ENCODE peak calls at places on chromosomes 4 and X, in ten cellular contexts. Z is Peyer's patch, M is breast epithelium, K is right lobe of liver, O is IMR-90, A is A549, E is esophagus squamous epithelium, N is tibial nerve, I is prostate gland, P is GM12878. W is an unnamed sample.

GRCh38 chrX:69503835-69504625 is at the start of gene NALF2:
- DNase-seq in Z (peak; percentile 57), I (peak; percentile 33), M (no peak), N (peak; percentile 24), A (peak; percentile 76), O (peak; percentile 11), E (no peak), K (peak; percentile 75), P (no peak), W (peak; percentile 58)

GRCh38 chr4:128540122-128540521 is 252.5 kb upstream of the PGRMC2 start:
- DNase-seq in P (no peak), E (no peak), I (no peak), Z (no peak), M (no peak), K (no peak), N (no peak), A (no peak), O (no peak), W (no peak)

GRCh38 chr4:1345905-1346780 is 865 bp upstream of the UVSSA start:
- DNase-seq in E (no peak), N (peak; percentile 18), Z (peak; percentile 66), K (peak; percentile 72), A (peak; percentile 45), M (peak; percentile 39), I (peak; percentile 23), P (no peak), O (peak; percentile 16), W (peak; percentile 42)

GRCh38 chrX:155086202-155086840 is 15.0 kb downstream of the BRCC3 start:
- DNase-seq in K (peak; percentile 54), Z (no peak), P (no peak), A (peak; percentile 65), E (no peak), I (no peak), N (peak; percentile 8), O (peak; percentile 12), M (no peak), W (no peak)

GRCh38 chrX:100600769-100601168 is 16.0 kb downstream of the TNMD start:
- DNase-seq in E (no peak), N (no peak), I (no peak), Z (no peak), O (no peak), M (no peak), A (no peak), K (no peak), P (no peak), W (no peak)

GRCh38 chrX:40484408-40485091 is 96.2 kb upstream of the ATP6AP2 start:
- DNase-seq in I (no peak), O (no peak), K (no peak), A (no peak), Z (no peak), N (no peak), E (no peak), M (no peak), P (no peak), W (no peak)

GRCh38 chrX:125620715-125621587 is 301.3 kb downstream of the TEX13C start:
- DNase-seq in Z (no peak), N (no peak), K (no peak), A (no peak), O (no peak), M (no peak), E (no peak), I (no peak), P (no peak), W (no peak)

GRCh38 chr4:34826660-34827059 is 1417.7 kb downstream of the ARAP2 start:
- DNase-seq in I (no peak), M (no peak), Z (no peak), E (no peak), A (no peak), N (no peak), K (no peak), O (no peak), P (no peak), W (no peak)

GRCh38 chr4:126888968-126889367 is 743.8 kb upstream of the INTU start:
- DNase-seq in O (peak; percentile 77), K (no peak), P (no peak), I (no peak), M (no peak), E (no peak), Z (no peak), N (no peak), A (no peak), W (no peak)

GRCh38 chrX:154327026-154327820 is 31.6 kb downstream of the TKTL1 start:
- DNase-seq in O (no peak), M (no peak), K (no peak), E (no peak), N (no peak), I (no peak), A (no peak), P (no peak), Z (no peak), W (no peak)

GRCh38 chrX:64894454-64895038 is 81.7 kb downstream of the ZC4H2 start:
- DNase-seq in O (peak; percentile 5), N (no peak), E (no peak), P (no peak), K (peak; percentile 56), Z (peak; percentile 53), I (peak; percentile 4), A (peak; percentile 4), M (no peak), W (peak; percentile 48)

GRCh38 chr4:138039010-138039409 is 203.1 kb downstream of the SLC7A11 start:
- DNase-seq in Z (no peak), P (no peak), K (no peak), I (no peak), M (no peak), E (no peak), O (peak; percentile 94), N (no peak), A (no peak), W (no peak)

GRCh38 chrX:130120321-130120731 is 10.0 kb upstream of the ELF4 start:
- DNase-seq in I (no peak), K (no peak), E (no peak), A (no peak), N (no peak), M (no peak), O (no peak), P (no peak), Z (no peak), W (no peak)

GRCh38 chrX:78357342-78358055 is 30.1 kb upstream of the CYSLTR1 start:
- DNase-seq in P (no peak), E (no peak), N (no peak), K (no peak), O (no peak), I (peak; percentile 22), A (no peak), Z (no peak), M (no peak), W (no peak)
- H3K27ac ChIP-seq in P (no peak overlapping the region), E (no peak overlapping the region), N (no peak overlapping the region), K (no peak overlapping the region), O (no peak overlapping the region), I (no peak overlapping the region), A (no peak overlapping the region), Z (no peak overlapping the region), M (no peak overlapping the region), W (no peak overlapping the region)

GRCh38 chr4:30725562-30725961 is 5.4 kb downstream of the PCDH7 start:
- DNase-seq in K (no peak), N (no peak), P (no peak), Z (no peak), E (no peak), I (no peak), M (no peak), O (no peak), A (no peak), W (no peak)
- H3K4me3 ChIP-seq in K (no peak overlapping the region), N (no peak overlapping the region), P (no peak overlapping the region), Z (no peak overlapping the region), E (peak overlapping the region; percentile 75), I (no peak overlapping the region), M (no peak overlapping the region), O (peak overlapping the region; percentile 24), A (no peak overlapping the region), W (peak overlapping the region; percentile 77)

GRCh38 chr4:174122705-174123104 is 160.8 kb downstream of the FBXO8 start:
- DNase-seq in E (no peak), Z (no peak), M (no peak), P (no peak), I (no peak), A (no peak), N (no peak), K (no peak), O (no peak), W (no peak)

GRCh38 chr4:174118171-174118570 is 165.3 kb downstream of the FBXO8 start:
- DNase-seq in I (no peak), A (no peak), M (no peak), N (no peak), O (no peak), Z (no peak), P (no peak), E (no peak), K (no peak), W (no peak)

GRCh38 chr4:174119051-174119450 is 164.4 kb downstream of the FBXO8 start:
- DNase-seq in I (no peak), A (peak; percentile 23), P (no peak), E (no peak), N (no peak), M (no peak), K (no peak), Z (no peak), O (peak; percentile 51), W (no peak)

GRCh38 chr4:174119818-174120217 is 163.6 kb downstream of the FBXO8 start:
- DNase-seq in Z (no peak), K (no peak), A (no peak), N (no peak), E (no peak), P (no peak), I (no peak), O (no peak), M (no peak), W (no peak)

GRCh38 chr4:174120446-174121142 is 162.9 kb downstream of the FBXO8 start:
- DNase-seq in P (no peak), M (no peak), N (peak; percentile 41), E (no peak), A (peak; percentile 81), K (no peak), I (no peak), O (peak; percentile 72), Z (no peak), W (no peak)
- TF ChIP-seq POLR2A in P (no peak), M (no peak), N (no peak), E (no peak), A (no peak), K (no peak), I (no peak), O (no peak), Z (no peak), W (no peak)

GRCh38 chr4:15043922-15044321 is 41.6 kb downstream of the CPEB2 start:
- DNase-seq in M (no peak), K (no peak), Z (no peak), O (no peak), A (no peak), P (no peak), I (no peak), N (no peak), E (no peak), W (no peak)

GRCh38 chr4:15037923-15038541 is 35.8 kb downstream of the CPEB2 start:
- DNase-seq in I (no peak), K (no peak), O (peak; percentile 22), E (no peak), N (no peak), P (no peak), Z (no peak), M (no peak), A (no peak), W (no peak)

GRCh38 chr4:15043226-15043625 is 40.9 kb downstream of the CPEB2 start:
- DNase-seq in N (no peak), O (no peak), E (no peak), A (peak; percentile 7), Z (no peak), K (no peak), I (no peak), M (no peak), P (no peak), W (no peak)

GRCh38 chr4:15042529-15043167 is 40.4 kb downstream of the CPEB2 start:
- DNase-seq in I (no peak), M (no peak), N (no peak), O (no peak), P (no peak), A (no peak), K (no peak), E (no peak), Z (no peak), W (no peak)

GRCh38 chr4:15040916-15041463 is 38.7 kb downstream of the CPEB2 start:
- DNase-seq in Z (no peak), N (no peak), M (no peak), E (no peak), A (no peak), K (no peak), O (peak; percentile 13), P (no peak), I (no peak), W (no peak)
- H3K27ac ChIP-seq in Z (no peak overlapping the region), N (peak overlapping the region; percentile 41), M (no peak overlapping the region), E (peak overlapping the region; percentile 6), A (peak overlapping the region; percentile 30), K (no peak overlapping the region), O (no peak overlapping the region), P (no peak overlapping the region), I (no peak overlapping the region), W (no peak overlapping the region)

W was measured in stomach.